ENCODE peak calls at places on chromosome 2, in seven cellular contexts. One of them, this sample, is unnamed.

GRCh38 chr2:85785027-85785822 is 31.4 kb downstream of the ATOH8 start:
- DNase-seq in activated naive CD4-positive, alpha-beta T cell treated with Interleukin-2 at 50 U/mL for 16 hours: no peak
- DNase-seq in NCI-H774: no peak
- DNase-seq in Right ventricle myocardium inferior: peak
- DNase-seq in Peyer's patch: no peak
- DNase-seq in activated B cell treated with CpG ODN at 0.5 μM for 24 hours: no peak
- DNase-seq in GM03348: peak
- DNase-seq in this sample: peak

GRCh38 chr2:109260886-109261700 is 132.1 kb downstream of the SH3RF3 start:
- DNase-seq in activated B cell treated with CpG ODN at 0.5 μM for 24 hours: no peak
- DNase-seq in GM03348: peak
- DNase-seq in Right ventricle myocardium inferior: no peak
- DNase-seq in NCI-H774: peak
- DNase-seq in Peyer's patch: no peak
- DNase-seq in activated naive CD4-positive, alpha-beta T cell treated with Interleukin-2 at 50 U/mL for 16 hours: no peak
- DNase-seq in this sample: no peak

GRCh38 chr2:12818416-12819097 is 101.8 kb downstream of the TRIB2 start:
- DNase-seq in activated B cell treated with CpG ODN at 0.5 μM for 24 hours: no peak
- DNase-seq in Peyer's patch: no peak
- DNase-seq in activated naive CD4-positive, alpha-beta T cell treated with Interleukin-2 at 50 U/mL for 16 hours: no peak
- DNase-seq in NCI-H774: no peak
- DNase-seq in Right ventricle myocardium inferior: no peak
- DNase-seq in GM03348: no peak
- DNase-seq in this sample: peak

GRCh38 chr2:68943581-68944568 is 8.8 kb downstream of the GKN2 start:
- DNase-seq in Peyer's patch: peak
- DNase-seq in activated B cell treated with CpG ODN at 0.5 μM for 24 hours: peak
- DNase-seq in GM03348: peak
- DNase-seq in NCI-H774: peak
- DNase-seq in Right ventricle myocardium inferior: no peak
- DNase-seq in activated naive CD4-positive, alpha-beta T cell treated with Interleukin-2 at 50 U/mL for 16 hours: peak
- DNase-seq in this sample: peak

GRCh38 chr2:240997856-240998705 is at the start of gene SNED1:
- DNase-seq in Peyer's patch: peak
- DNase-seq in Right ventricle myocardium inferior: peak
- DNase-seq in activated B cell treated with CpG ODN at 0.5 μM for 24 hours: peak
- DNase-seq in activated naive CD4-positive, alpha-beta T cell treated with Interleukin-2 at 50 U/mL for 16 hours: peak
- DNase-seq in GM03348: peak
- DNase-seq in NCI-H774: peak
- DNase-seq in this sample: peak

GRCh38 chr2:16972276-16972675 is 306.6 kb upstream of the CYRIA start:
- DNase-seq in GM03348: no peak
- DNase-seq in activated B cell treated with CpG ODN at 0.5 μM for 24 hours: no peak
- DNase-seq in activated naive CD4-positive, alpha-beta T cell treated with Interleukin-2 at 50 U/mL for 16 hours: no peak
- DNase-seq in Peyer's patch: no peak
- DNase-seq in Right ventricle myocardium inferior: no peak
- DNase-seq in NCI-H774: no peak
- DNase-seq in this sample: no peak

GRCh38 chr2:189613077-189613636 is 32.6 kb upstream of the SLC40A1 start:
- DNase-seq in activated naive CD4-positive, alpha-beta T cell treated with Interleukin-2 at 50 U/mL for 16 hours: no peak
- DNase-seq in Peyer's patch: no peak
- DNase-seq in Right ventricle myocardium inferior: no peak
- DNase-seq in activated B cell treated with CpG ODN at 0.5 μM for 24 hours: no peak
- DNase-seq in GM03348: peak
- DNase-seq in NCI-H774: no peak
- DNase-seq in this sample: peak

GRCh38 chr2:238426568-238427434 is at the start of gene ASB1:
- DNase-seq in Peyer's patch: peak
- DNase-seq in activated naive CD4-positive, alpha-beta T cell treated with Interleukin-2 at 50 U/mL for 16 hours: peak
- DNase-seq in NCI-H774: peak
- DNase-seq in GM03348: peak
- DNase-seq in activated B cell treated with CpG ODN at 0.5 μM for 24 hours: peak
- DNase-seq in Right ventricle myocardium inferior: peak
- DNase-seq in this sample: peak

GRCh38 chr2:170886391-170886790 is 42.7 kb upstream of the GORASP2 start:
- DNase-seq in NCI-H774: no peak
- DNase-seq in activated B cell treated with CpG ODN at 0.5 μM for 24 hours: no peak
- DNase-seq in GM03348: peak
- DNase-seq in Peyer's patch: no peak
- DNase-seq in activated naive CD4-positive, alpha-beta T cell treated with Interleukin-2 at 50 U/mL for 16 hours: no peak
- DNase-seq in Right ventricle myocardium inferior: no peak
- DNase-seq in this sample: no peak

GRCh38 chr2:147610491-147611050 is 234.3 kb upstream of the ACVR2A start:
- DNase-seq in activated naive CD4-positive, alpha-beta T cell treated with Interleukin-2 at 50 U/mL for 16 hours: no peak
- DNase-seq in Right ventricle myocardium inferior: no peak
- DNase-seq in Peyer's patch: no peak
- DNase-seq in activated B cell treated with CpG ODN at 0.5 μM for 24 hours: no peak
- DNase-seq in GM03348: no peak
- DNase-seq in NCI-H774: no peak
- DNase-seq in this sample: no peak

GRCh38 chr2:82316573-82317371 is 2012.2 kb upstream of the LRRTM1 start:
- DNase-seq in Right ventricle myocardium inferior: no peak
- DNase-seq in Peyer's patch: no peak
- DNase-seq in activated naive CD4-positive, alpha-beta T cell treated with Interleukin-2 at 50 U/mL for 16 hours: no peak
- DNase-seq in NCI-H774: peak
- DNase-seq in activated B cell treated with CpG ODN at 0.5 μM for 24 hours: no peak
- DNase-seq in GM03348: no peak
- DNase-seq in this sample: no peak